ENCODE peak calls at places on chromosome 14, in seven cellular contexts. D is AG10803; K is nephron progenitor cell; I is CD8-positive, alpha-beta T cell; Q is GM12878; O is ovary; U is neural crest cell. X is an unnamed sample.

GRCh38 chr14:98684486-98684885 is 587.5 kb downstream of the BCL11B start:
- DNase-seq in K (no peak), I (no peak), D (no peak), Q (no peak), U (no peak), O (no peak), X (no peak)

GRCh38 chr14:24079521-24080141 is 8.3 kb downstream of the CPNE6 start:
- DNase-seq in K (peak), U (peak), Q (no peak), I (no peak), D (no peak), O (no peak), X (no peak)

GRCh38 chr14:64671591-64671990 is 32.6 kb upstream of the PLEKHG3 start:
- DNase-seq in K (no peak), O (no peak), I (no peak), U (no peak), D (peak), Q (no peak), X (peak)

GRCh38 chr14:100065161-100065871 is at the start of gene EVL:
- DNase-seq in D (no peak), O (no peak), Q (peak), K (no peak), U (no peak), I (peak), X (no peak)

GRCh38 chr14:89279649-89280232 is 137.3 kb downstream of the FOXN3 start:
- DNase-seq in U (no peak), O (no peak), Q (no peak), K (peak), I (no peak), D (no peak), X (no peak)

GRCh38 chr14:104230946-104231345 is 92.6 kb downstream of the KIF26A start:
- DNase-seq in O (no peak), U (no peak), K (no peak), Q (no peak), D (no peak), I (no peak), X (no peak)

GRCh38 chr14:100140452-100141132 is 18.9 kb downstream of the DEGS2 start:
- DNase-seq in O (no peak), U (peak), D (no peak), I (no peak), Q (no peak), K (peak), X (peak)

GRCh38 chr14:95326987-95327386 is 7.3 kb upstream of the CLMN start:
- DNase-seq in D (no peak), K (no peak), Q (no peak), I (no peak), U (no peak), O (no peak), X (no peak)

GRCh38 chr14:104553166-104554087 is 26.1 kb upstream of the C14orf180 start:
- DNase-seq in O (no peak), D (no peak), I (no peak), K (no peak), Q (no peak), U (no peak), X (no peak)

GRCh38 chr14:64970776-64971451 is 1.2 kb downstream of the RAB15 start:
- DNase-seq in K (no peak), I (no peak), D (peak), U (no peak), O (no peak), Q (no peak), X (no peak)

GRCh38 chr14:90970167-90970600 is 90.3 kb downstream of the RPS6KA5 start:
- DNase-seq in K (no peak), U (no peak), O (no peak), D (no peak), Q (no peak), I (no peak), X (peak)

GRCh38 chr14:74614508-74615495 is 2.8 kb upstream of the LTBP2 start:
- DNase-seq in K (no peak), Q (peak), U (no peak), I (no peak), D (peak), O (no peak), X (no peak)

GRCh38 chr14:91893659-91894058 is 26.3 kb upstream of the TC2N start:
- DNase-seq in Q (no peak), D (no peak), K (no peak), U (no peak), O (no peak), I (no peak), X (no peak)

GRCh38 chr14:80901813-80902212 is 39.7 kb downstream of the CEP128 start:
- DNase-seq in U (no peak), Q (no peak), O (no peak), D (no peak), K (no peak), I (no peak), X (no peak)

GRCh38 chr14:78335531-78335930 is 165.4 kb downstream of the NRXN3 start:
- DNase-seq in U (no peak), K (no peak), Q (no peak), O (no peak), I (no peak), D (no peak), X (no peak)

GRCh38 chr14:88227693-88228092 is 95.4 kb downstream of the KCNK10 start:
- DNase-seq in U (no peak), D (no peak), O (no peak), Q (no peak), I (no peak), K (no peak), X (no peak)

GRCh38 chr14:68981539-68981976 is 2.5 kb upstream of the ACTN1 start:
- DNase-seq in I (no peak), U (no peak), K (no peak), O (no peak), D (peak), Q (no peak), X (peak)

GRCh38 chr14:95208598-95208997 is 51.3 kb upstream of the DICER1 start:
- DNase-seq in K (no peak), I (no peak), D (no peak), Q (no peak), U (no peak), O (no peak), X (no peak)

GRCh38 chr14:102501751-102502315 is 7.7 kb downstream of the ANKRD9 start:
- DNase-seq in O (no peak), D (no peak), K (no peak), U (no peak), Q (no peak), I (no peak), X (no peak)

GRCh38 chr14:99727096-99727870 is 43.2 kb downstream of the CYP46A1 start:
- DNase-seq in K (no peak), I (no peak), Q (no peak), O (peak), D (no peak), U (no peak), X (no peak)

GRCh38 chr14:56002316-56002715 is 115.9 kb upstream of the PELI2 start:
- DNase-seq in D (peak), O (no peak), U (no peak), K (no peak), I (no peak), Q (no peak), X (peak)

GRCh38 chr14:38255673-38256357 is at the start of gene CLEC14A:
- DNase-seq in D (peak), U (peak), Q (no peak), I (peak), O (peak), K (peak), X (peak)

GRCh38 chr14:36661506-36662257 is at the start of gene PAX9:
- DNase-seq in Q (peak), K (peak), U (peak), D (peak), I (no peak), O (no peak), X (peak)

GRCh38 chr14:104745431-104745830 is 7.5 kb upstream of the SIVA1 start:
- DNase-seq in U (no peak), Q (no peak), O (no peak), D (no peak), I (no peak), K (no peak), X (no peak)

GRCh38 chr14:30195946-30196345 is 268.3 kb upstream of the PRKD1 start:
- DNase-seq in O (no peak), U (no peak), D (peak), I (no peak), K (no peak), Q (no peak), X (peak)

GRCh38 chr14:93892923-93893549 is 34.1 kb upstream of the FAM181A start:
- DNase-seq in Q (no peak), O (peak), D (peak), U (peak), K (peak), I (peak), X (peak)
- TF ChIP-seq CTCF in Q (peak), O (peak), D (peak), U (peak), K (peak), I (peak), X (peak)

GRCh38 chr14:49598479-49599301 is at the start of gene LRR1:
- DNase-seq in U (peak), K (peak), O (peak), I (peak), D (peak), Q (peak), X (peak)
- TF ChIP-seq CTCF in U (no peak), K (no peak), O (peak), I (no peak), D (no peak), Q (no peak), X (no peak)

DNA sequence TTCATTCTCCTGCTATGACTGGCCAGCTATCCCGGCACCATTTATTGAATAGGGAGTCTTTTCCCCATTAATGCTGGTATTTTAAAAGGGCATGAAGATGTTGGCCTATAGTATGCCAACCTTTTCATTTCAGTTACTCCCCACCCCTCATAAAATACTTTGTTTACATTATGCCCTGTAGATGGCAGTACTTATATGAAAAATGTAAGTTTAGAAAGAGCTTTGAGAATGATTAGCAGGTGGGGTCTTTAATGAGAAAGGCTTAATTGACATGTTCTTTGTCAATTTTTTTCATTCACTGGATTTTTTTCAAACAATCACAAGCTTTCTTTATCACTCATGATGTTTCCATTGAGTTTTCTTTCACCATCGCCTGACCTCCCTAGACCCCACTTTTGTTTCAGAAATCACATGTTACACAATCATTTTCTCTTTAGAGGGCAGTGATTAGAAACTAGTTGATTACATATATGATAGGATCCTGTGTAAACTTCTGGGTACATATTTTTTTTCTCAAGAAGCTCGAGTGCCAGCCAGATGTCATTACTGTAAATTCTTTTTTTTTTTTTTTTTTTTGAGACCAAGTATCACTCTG is 62.6 kb upstream of the PSMA6 start:
- DNase-seq in I (no peak), U (no peak), D (no peak), O (no peak), K (no peak), Q (no peak), X (no peak)
- TF ChIP-seq CTCF in I (peak), U (peak), D (peak), O (no peak), K (no peak), Q (peak), X (peak)

GRCh38 chr14:93953739-93954515 is 22.4 kb downstream of the ASB2 start:
- DNase-seq in U (no peak), O (no peak), I (no peak), Q (no peak), D (no peak), K (no peak), X (no peak)

GRCh38 chr14:93951798-93952540 is 24.4 kb downstream of the ASB2 start:
- DNase-seq in D (no peak), O (no peak), Q (no peak), K (no peak), U (no peak), I (no peak), X (peak)

GRCh38 chr14:93954516-93954830 is 21.9 kb downstream of the ASB2 start:
- DNase-seq in K (no peak), O (no peak), D (no peak), U (no peak), I (no peak), Q (no peak), X (no peak)

GRCh38 chr14:93952829-93953228 is 23.5 kb downstream of the ASB2 start:
- DNase-seq in D (no peak), Q (no peak), U (no peak), O (no peak), I (no peak), K (no peak), X (no peak)

GRCh38 chr14:93953263-93953662 is 23.1 kb downstream of the ASB2 start:
- DNase-seq in D (no peak), Q (no peak), K (no peak), I (no peak), O (no peak), U (no peak), X (no peak)
- TF ChIP-seq CTCF in D (no peak), Q (no peak), K (no peak), I (no peak), O (no peak), U (no peak), X (no peak)

DNA sequence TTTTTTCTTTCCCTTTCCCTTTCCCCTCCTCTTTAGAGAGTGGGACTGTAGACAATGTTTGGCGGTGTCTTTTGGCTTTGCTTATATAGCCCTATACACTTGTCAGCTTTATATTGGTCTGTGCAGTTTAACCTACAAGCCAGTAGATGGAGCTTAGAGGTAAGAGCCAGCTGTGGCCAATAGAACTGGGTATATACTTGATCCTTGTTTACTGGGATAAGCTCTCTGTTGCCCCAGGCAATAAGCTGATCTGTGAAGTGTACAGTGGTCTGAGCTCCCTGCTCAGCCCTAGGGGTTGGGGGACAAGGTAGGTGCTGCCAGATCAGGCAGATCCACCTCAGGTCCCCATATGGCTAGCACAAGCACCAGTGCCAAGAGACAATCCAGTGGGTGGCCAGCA is 434.1 kb downstream of the NOVA1 start:
- DNase-seq in U (no peak), I (no peak), Q (no peak), O (no peak), K (no peak), D (peak), X (peak)
- TF ChIP-seq CTCF in U (peak), I (no peak), Q (no peak), O (no peak), K (peak), D (peak), X (peak)

X was measured in astrocyte of the spinal cord.